ENCODE peak calls at places on chromosomes 12 and 14, in four cellular contexts. F is effector memory CD8-positive, alpha-beta T cell; N is stimulated activated naive CD8-positive, alpha-beta T cell treated with anti-CD3 and anti-CD28 coated beads, Interleukin-15, Interleukin-2, amounts not matched to agents 100 U/mL and 50 U/mL, for 24 hours; C is aorta. X is an unnamed sample.

GRCh38 chr12:99809921-99810320 is 162.4 kb downstream of the GARIN6 start:
- DNase-seq in F (no peak), N (no peak), C (no peak), X (no peak)

GRCh38 chr12:14567311-14568195 is at the start of gene PLBD1:
- DNase-seq in F (no peak), N (peak; percentile 21), C (peak; percentile 88), X (no peak)

GRCh38 chr12:111353603-111354295 is 15.1 kb downstream of the PHETA1 start:
- DNase-seq in F (no peak), N (no peak), C (no peak), X (no peak)

GRCh38 chr12:90908465-90908864 is 46.5 kb downstream of the CCER1 start:
- DNase-seq in F (no peak), N (no peak), C (no peak), X (no peak)

GRCh38 chr14:59912443-59912842 is 7.5 kb upstream of the LRRC9 start:
- DNase-seq in F (no peak), N (no peak), C (no peak), X (no peak)

GRCh38 chr14:92902191-92902590 is 20.8 kb upstream of the CHGA start:
- DNase-seq in F (no peak), N (no peak), C (no peak), X (no peak)

GRCh38 chr12:93704122-93704521 is 26.9 kb downstream of the CRADD start:
- DNase-seq in F (no peak), N (no peak), C (no peak), X (no peak)

GRCh38 chr12:12327802-12328201 is 22.2 kb downstream of the MANSC1 start:
- DNase-seq in F (peak; percentile 8), N (no peak), C (no peak), X (no peak)

GRCh38 chr12:85190728-85191127 is 89.3 kb upstream of the ALX1 start:
- DNase-seq in F (no peak), N (no peak), C (no peak), X (no peak)

GRCh38 chr12:27331299-27331926 is 1.2 kb upstream of the BMAL2 start:
- DNase-seq in F (no peak), N (peak; percentile 17), C (no peak), X (no peak)

GRCh38 chr14:96790211-96790610 is 7.0 kb upstream of the VRK1 start:
- DNase-seq in F (no peak), N (no peak), C (no peak), X (no peak)

GRCh38 chr12:97211421-97211820 is 251.2 kb upstream of the RMST start:
- DNase-seq in F (no peak), N (no peak), C (no peak), X (no peak)

GRCh38 chr12:30970559-30971202 is 44.1 kb downstream of the TSPAN11 start:
- DNase-seq in F (no peak), N (no peak), C (no peak), X (no peak)

GRCh38 chr12:56804169-56804568 is 41.0 kb downstream of the HSD17B6 start:
- DNase-seq in F (no peak), N (no peak), C (no peak), X (no peak)

GRCh38 chr14:95784137-95784536 is 70.2 kb upstream of the TCL1A start:
- DNase-seq in F (no peak), N (no peak), C (no peak), X (no peak)

GRCh38 chr12:110906088-110906487 is 14.3 kb downstream of the MYL2 start:
- DNase-seq in F (no peak), N (no peak), C (no peak), X (no peak)

GRCh38 chr12:106125351-106126085 is 13.2 kb downstream of the NUAK1 start:
- DNase-seq in F (no peak), N (no peak), C (no peak), X (no peak)

GRCh38 chr14:69318241-69318640 is 58.3 kb downstream of the GALNT16 start:
- DNase-seq in F (no peak), N (no peak), C (peak; percentile 34), X (no peak)

GRCh38 chr14:95227279-95227860 is 70.0 kb upstream of the DICER1 start:
- DNase-seq in F (no peak), N (no peak), C (no peak), X (no peak)

GRCh38 chr12:131942671-131943070 is 7.1 kb upstream of the EP400 start:
- DNase-seq in F (no peak), N (no peak), C (peak; percentile 51), X (no peak)

GRCh38 chr12:43291516-43291915 is 260.5 kb downstream of the ADAMTS20 start:
- DNase-seq in F (no peak), N (no peak), C (no peak), X (no peak)

GRCh38 chr12:26088999-26089398 is 35.8 kb downstream of the BHLHE41 start:
- DNase-seq in F (no peak), N (no peak), C (no peak), X (no peak)

GRCh38 chr12:11814362-11814761 is 164.9 kb downstream of the ETV6 start:
- DNase-seq in F (no peak), N (no peak), C (no peak), X (no peak)

GRCh38 chr14:82388488-82388887 is 854.8 kb upstream of the SEL1L start:
- DNase-seq in F (no peak), N (no peak), C (no peak), X (no peak)

GRCh38 chr14:93564918-93565317 is 134.2 kb downstream of the UNC79 start:
- DNase-seq in F (no peak), N (no peak), C (no peak), X (no peak)

GRCh38 chr14:72451081-72451972 is 442.6 kb downstream of the DPF3 start:
- DNase-seq in F (peak; percentile 43), N (peak; percentile 54), C (no peak), X (no peak)

GRCh38 chr12:117216686-117217085 is 26.4 kb upstream of the FBXO21 start:
- DNase-seq in F (no peak), N (no peak), C (no peak), X (no peak)

GRCh38 chr14:103932791-103933490 is 4.7 kb downstream of the TDRD9 start:
- DNase-seq in F (no peak), N (no peak), C (no peak), X (no peak)

GRCh38 chr14:51283402-51283825 is 43.4 kb downstream of the TMX1 start:
- DNase-seq in F (no peak), N (no peak), C (no peak), X (no peak)